ENCODE peak calls at places on chromosome 9, in five cellular contexts. One of them, this sample, is unnamed.

GRCh38 chr9:116697341-116697740 is 10.2 kb downstream of the TRIM32 start:
- DNase-seq in effector memory CD8-positive, alpha-beta T cell: no peak
- DNase-seq in SHP77: no peak
- DNase-seq in heart right ventricle: no peak
- DNase-seq in GDM1: no peak
- DNase-seq in this sample: no peak

GRCh38 chr9:126150411-126151030 is 176.1 kb upstream of the MVB12B start:
- DNase-seq in effector memory CD8-positive, alpha-beta T cell: no peak
- DNase-seq in SHP77: peak; percentile 77
- DNase-seq in heart right ventricle: no peak
- DNase-seq in GDM1: no peak
- DNase-seq in this sample: no peak

GRCh38 chr9:98971168-98971914 is 27.6 kb downstream of the COL15A1 start:
- DNase-seq in effector memory CD8-positive, alpha-beta T cell: no peak
- DNase-seq in SHP77: no peak
- DNase-seq in heart right ventricle: no peak
- DNase-seq in GDM1: no peak
- DNase-seq in this sample: no peak

GRCh38 chr9:111633389-111633736 is 2.2 kb downstream of the DNAJC25 start:
- DNase-seq in effector memory CD8-positive, alpha-beta T cell: no peak
- DNase-seq in SHP77: no peak
- DNase-seq in heart right ventricle: no peak
- DNase-seq in GDM1: no peak
- DNase-seq in this sample: no peak

GRCh38 chr9:116953271-116953670 is 266.2 kb downstream of the TRIM32 start:
- DNase-seq in effector memory CD8-positive, alpha-beta T cell: no peak
- DNase-seq in SHP77: no peak
- DNase-seq in heart right ventricle: no peak
- DNase-seq in GDM1: no peak
- DNase-seq in this sample: no peak

GRCh38 chr9:4238522-4238921 is 61.3 kb downstream of the GLIS3 start:
- DNase-seq in effector memory CD8-positive, alpha-beta T cell: no peak
- DNase-seq in SHP77: no peak
- DNase-seq in heart right ventricle: no peak
- DNase-seq in GDM1: no peak
- DNase-seq in this sample: no peak

GRCh38 chr9:89175739-89176360 is 2.8 kb downstream of the SHC3 start:
- DNase-seq in effector memory CD8-positive, alpha-beta T cell: no peak
- DNase-seq in SHP77: peak; percentile 34
- DNase-seq in heart right ventricle: no peak
- DNase-seq in GDM1: no peak
- DNase-seq in this sample: no peak

GRCh38 chr9:37540634-37541033 is 35.5 kb downstream of the FBXO10 start:
- DNase-seq in effector memory CD8-positive, alpha-beta T cell: no peak
- DNase-seq in SHP77: no peak
- DNase-seq in heart right ventricle: peak; percentile 47
- DNase-seq in GDM1: no peak
- DNase-seq in this sample: no peak

GRCh38 chr9:122251351-122251750 is 13.3 kb downstream of the RBM18 start:
- DNase-seq in effector memory CD8-positive, alpha-beta T cell: no peak
- DNase-seq in SHP77: no peak
- DNase-seq in heart right ventricle: no peak
- DNase-seq in GDM1: no peak
- DNase-seq in this sample: no peak

GRCh38 chr9:4298255-4299005 is 1.4 kb downstream of the GLIS3 start:
- DNase-seq in effector memory CD8-positive, alpha-beta T cell: no peak
- DNase-seq in SHP77: peak; percentile 16
- DNase-seq in heart right ventricle: peak; percentile 22
- DNase-seq in GDM1: no peak
- DNase-seq in this sample: peak; percentile 7

GRCh38 chr9:38017149-38017884 is 51.7 kb downstream of the SHB start:
- DNase-seq in effector memory CD8-positive, alpha-beta T cell: no peak
- DNase-seq in SHP77: peak; percentile 37
- DNase-seq in heart right ventricle: peak; percentile 68
- DNase-seq in GDM1: no peak
- DNase-seq in this sample: no peak

GRCh38 chr9:14079440-14079839 is 234.5 kb downstream of the NFIB start:
- DNase-seq in effector memory CD8-positive, alpha-beta T cell: no peak
- DNase-seq in SHP77: no peak
- DNase-seq in heart right ventricle: no peak
- DNase-seq in GDM1: no peak
- DNase-seq in this sample: no peak

GRCh38 chr9:137694962-137695875 is 76.4 kb downstream of the EHMT1 start:
- DNase-seq in effector memory CD8-positive, alpha-beta T cell: no peak
- DNase-seq in SHP77: peak; percentile 7
- DNase-seq in heart right ventricle: peak; percentile 54
- DNase-seq in GDM1: no peak
- DNase-seq in this sample: no peak

GRCh38 chr9:79902937-79903600 is 331.3 kb downstream of the TLE4 start:
- DNase-seq in effector memory CD8-positive, alpha-beta T cell: no peak
- DNase-seq in SHP77: no peak
- DNase-seq in heart right ventricle: no peak
- DNase-seq in GDM1: no peak
- DNase-seq in this sample: no peak

GRCh38 chr9:124752967-124753366 is 18.1 kb downstream of the NR6A1 start:
- DNase-seq in effector memory CD8-positive, alpha-beta T cell: no peak
- DNase-seq in SHP77: no peak
- DNase-seq in heart right ventricle: no peak
- DNase-seq in GDM1: no peak
- DNase-seq in this sample: no peak

GRCh38 chr9:105842023-105842644 is 147.8 kb downstream of the TMEM38B start:
- DNase-seq in effector memory CD8-positive, alpha-beta T cell: no peak
- DNase-seq in SHP77: no peak
- DNase-seq in heart right ventricle: no peak
- DNase-seq in GDM1: no peak
- DNase-seq in this sample: no peak

This sample was measured in activated naive CD8-positive, alpha-beta T cell treated with anti-CD3 and anti-CD28 coated beads, Interleukin-2, amount 50 U/mL, for 16 hours.